ENCODE peak calls at places on chromosomes 4 and X, in four cellular contexts. P is iPS DF 6.9, F is HT1080, B is BE2C. X is an unnamed sample.

GRCh38 chr4:156892695-156893211 is 78.8 kb downstream of the PDGFC start:
- DNase-seq in F (no peak), B (no peak), P (no peak), X (peak; percentile 5)

GRCh38 chr4:7067147-7067522 is 729 bp downstream of the GRPEL1 start:
- DNase-seq in B (no peak), P (no peak), F (no peak), X (no peak)

GRCh38 chr4:172628263-172628662 is 540.3 kb upstream of the GALNT7 start:
- DNase-seq in F (no peak), B (no peak), P (no peak), X (no peak)

GRCh38 chr4:138522366-138522765 is 280.2 kb upstream of the SLC7A11 start:
- DNase-seq in B (no peak), P (peak; percentile 13), F (peak; percentile 25), X (peak; percentile 13)

GRCh38 chrX:117327306-117327705 is 789.3 kb downstream of the KLHL13 start:
- DNase-seq in F (no peak), B (no peak), P (peak; percentile 20), X (no peak)

GRCh38 chr4:105859233-105859632 is 36.0 kb upstream of the NPNT start:
- DNase-seq in P (no peak), B (no peak), F (peak; percentile 41), X (peak; percentile 5)

GRCh38 chrX:120824021-120824420 is 51.6 kb downstream of the CT47B1 start:
- DNase-seq in B (no peak), P (no peak), F (no peak), X (no peak)

GRCh38 chrX:153438522-153438921 is 7.3 kb downstream of the TREX2 start:
- DNase-seq in P (no peak), B (no peak), F (peak; percentile 11), X (peak; percentile 10)

GRCh38 chr4:142264961-142265360 is 581.1 kb downstream of the INPP4B start:
- DNase-seq in P (no peak), F (no peak), B (no peak), X (no peak)

X was measured in HTR-8/SVneo.